ENCODE peak calls at places on chromosomes 1 and 21, in four cellular contexts. One of them, this sample, is unnamed.

GRCh38 chr1:165279831-165280351 is 76.6 kb downstream of the LMX1A start:
- DNase-seq in esophagus squamous epithelium: no peak
- DNase-seq in stimulated activated CD4-positive, alpha-beta T cell treated with anti-CD3 and anti-CD28 coated beads, Interleukin-2, amount 100 ng/mL, for 48 hours: no peak
- DNase-seq in endothelial cell: no peak
- DNase-seq in this sample: no peak

GRCh38 chr21:27346041-27346448 is 379.2 kb upstream of the ADAMTS5 start:
- DNase-seq in esophagus squamous epithelium: no peak
- DNase-seq in stimulated activated CD4-positive, alpha-beta T cell treated with anti-CD3 and anti-CD28 coated beads, Interleukin-2, amount 100 ng/mL, for 48 hours: no peak
- DNase-seq in endothelial cell: no peak
- DNase-seq in this sample: no peak

GRCh38 chr1:75615664-75616435 is 4.9 kb upstream of the SLC44A5 start:
- DNase-seq in esophagus squamous epithelium: no peak
- DNase-seq in stimulated activated CD4-positive, alpha-beta T cell treated with anti-CD3 and anti-CD28 coated beads, Interleukin-2, amount 100 ng/mL, for 48 hours: no peak
- DNase-seq in endothelial cell: peak
- DNase-seq in this sample: no peak

GRCh38 chr1:168751195-168751650 is 22.2 kb upstream of the DPT start:
- DNase-seq in esophagus squamous epithelium: no peak
- DNase-seq in stimulated activated CD4-positive, alpha-beta T cell treated with anti-CD3 and anti-CD28 coated beads, Interleukin-2, amount 100 ng/mL, for 48 hours: no peak
- DNase-seq in endothelial cell: no peak
- DNase-seq in this sample: no peak

GRCh38 chr21:36847189-36847588 is 119.3 kb downstream of the HLCS start:
- DNase-seq in esophagus squamous epithelium: no peak
- DNase-seq in stimulated activated CD4-positive, alpha-beta T cell treated with anti-CD3 and anti-CD28 coated beads, Interleukin-2, amount 100 ng/mL, for 48 hours: no peak
- DNase-seq in endothelial cell: no peak
- DNase-seq in this sample: no peak

GRCh38 chr1:221174598-221174997 is 295.4 kb downstream of the HLX start:
- DNase-seq in esophagus squamous epithelium: no peak
- DNase-seq in stimulated activated CD4-positive, alpha-beta T cell treated with anti-CD3 and anti-CD28 coated beads, Interleukin-2, amount 100 ng/mL, for 48 hours: no peak
- DNase-seq in endothelial cell: no peak
- DNase-seq in this sample: no peak

GRCh38 chr1:119920104-119920968 is 24.0 kb upstream of the ADAM30 start:
- DNase-seq in esophagus squamous epithelium: no peak
- DNase-seq in stimulated activated CD4-positive, alpha-beta T cell treated with anti-CD3 and anti-CD28 coated beads, Interleukin-2, amount 100 ng/mL, for 48 hours: no peak
- DNase-seq in endothelial cell: no peak
- DNase-seq in this sample: no peak

GRCh38 chr21:38170283-38170682 is 86.5 kb upstream of the KCNJ15 start:
- DNase-seq in esophagus squamous epithelium: no peak
- DNase-seq in stimulated activated CD4-positive, alpha-beta T cell treated with anti-CD3 and anti-CD28 coated beads, Interleukin-2, amount 100 ng/mL, for 48 hours: no peak
- DNase-seq in endothelial cell: peak
- DNase-seq in this sample: no peak

GRCh38 chr1:235931181-235931738 is 64.6 kb upstream of the LYST start:
- DNase-seq in esophagus squamous epithelium: no peak
- DNase-seq in stimulated activated CD4-positive, alpha-beta T cell treated with anti-CD3 and anti-CD28 coated beads, Interleukin-2, amount 100 ng/mL, for 48 hours: no peak
- DNase-seq in endothelial cell: no peak
- DNase-seq in this sample: no peak

GRCh38 chr21:41147096-41147978 is 20.6 kb upstream of the BACE2 start:
- DNase-seq in esophagus squamous epithelium: no peak
- DNase-seq in stimulated activated CD4-positive, alpha-beta T cell treated with anti-CD3 and anti-CD28 coated beads, Interleukin-2, amount 100 ng/mL, for 48 hours: no peak
- DNase-seq in endothelial cell: no peak
- DNase-seq in this sample: no peak

GRCh38 chr1:30732277-30732996 is 9.1 kb upstream of the MATN1 start:
- DNase-seq in esophagus squamous epithelium: no peak
- DNase-seq in stimulated activated CD4-positive, alpha-beta T cell treated with anti-CD3 and anti-CD28 coated beads, Interleukin-2, amount 100 ng/mL, for 48 hours: no peak
- DNase-seq in endothelial cell: no peak
- DNase-seq in this sample: no peak

GRCh38 chr1:99456536-99456935 is 189.4 kb upstream of the PALMD start:
- DNase-seq in esophagus squamous epithelium: no peak
- DNase-seq in stimulated activated CD4-positive, alpha-beta T cell treated with anti-CD3 and anti-CD28 coated beads, Interleukin-2, amount 100 ng/mL, for 48 hours: no peak
- DNase-seq in endothelial cell: no peak
- DNase-seq in this sample: no peak

GRCh38 chr1:70353641-70354331 is 736 bp downstream of the ANKRD13C start:
- DNase-seq in esophagus squamous epithelium: no peak
- DNase-seq in stimulated activated CD4-positive, alpha-beta T cell treated with anti-CD3 and anti-CD28 coated beads, Interleukin-2, amount 100 ng/mL, for 48 hours: peak
- DNase-seq in endothelial cell: peak
- DNase-seq in this sample: peak

GRCh38 chr1:32454726-32455125 is 10.1 kb upstream of the ZBTB8B start:
- DNase-seq in esophagus squamous epithelium: no peak
- DNase-seq in stimulated activated CD4-positive, alpha-beta T cell treated with anti-CD3 and anti-CD28 coated beads, Interleukin-2, amount 100 ng/mL, for 48 hours: no peak
- DNase-seq in endothelial cell: no peak
- DNase-seq in this sample: no peak

GRCh38 chr1:47963568-47963973 is 33.6 kb downstream of the TRABD2B start:
- DNase-seq in esophagus squamous epithelium: no peak
- DNase-seq in stimulated activated CD4-positive, alpha-beta T cell treated with anti-CD3 and anti-CD28 coated beads, Interleukin-2, amount 100 ng/mL, for 48 hours: no peak
- DNase-seq in endothelial cell: no peak
- DNase-seq in this sample: no peak

GRCh38 chr1:45803299-45803780 is at the start of gene MAST2:
- DNase-seq in esophagus squamous epithelium: peak
- DNase-seq in stimulated activated CD4-positive, alpha-beta T cell treated with anti-CD3 and anti-CD28 coated beads, Interleukin-2, amount 100 ng/mL, for 48 hours: peak
- DNase-seq in endothelial cell: peak
- DNase-seq in this sample: peak

GRCh38 chr1:48906729-48907128 is 130.0 kb upstream of the BEND5 start:
- DNase-seq in esophagus squamous epithelium: no peak
- DNase-seq in stimulated activated CD4-positive, alpha-beta T cell treated with anti-CD3 and anti-CD28 coated beads, Interleukin-2, amount 100 ng/mL, for 48 hours: no peak
- DNase-seq in endothelial cell: no peak
- DNase-seq in this sample: no peak

This sample was measured in stimulated activated effector memory CD8-positive, alpha-beta T cell treated with anti-CD3 and anti-CD28 coated beads, Interleukin-12 subunit alpha, Interleukin-12 subunit beta, amount 100 ng/mL, for 72 hours.